ENCODE peak calls at places on chromosomes 5 and 9, in nine cellular contexts. One of them, this sample, is unnamed.

GRCh38 chr9:70131296-70131695 is 87.6 kb downstream of the MAMDC2 start:
- DNase-seq in CD8-positive, alpha-beta T cell: no peak
- DNase-seq in lung: no peak
- DNase-seq in dorsolateral prefrontal cortex: no peak
- DNase-seq in neural progenitor cell: no peak
- DNase-seq in prostate gland: no peak
- DNase-seq in cardiac muscle cell: no peak
- DNase-seq in GM06990: no peak
- DNase-seq in GM23338: no peak
- DNase-seq in this sample: no peak

GRCh38 chr5:138468133-138468965 is 3.1 kb downstream of the EGR1 start:
- DNase-seq in CD8-positive, alpha-beta T cell: no peak
- DNase-seq in lung: no peak
- DNase-seq in dorsolateral prefrontal cortex: no peak
- DNase-seq in neural progenitor cell: no peak
- DNase-seq in prostate gland: no peak
- DNase-seq in cardiac muscle cell: no peak
- DNase-seq in GM06990: no peak
- DNase-seq in GM23338: no peak
- DNase-seq in this sample: no peak

GRCh38 chr9:83967083-83967482 is 12.9 kb downstream of the HNRNPK start:
- DNase-seq in CD8-positive, alpha-beta T cell: no peak
- DNase-seq in lung: no peak
- DNase-seq in dorsolateral prefrontal cortex: no peak
- DNase-seq in neural progenitor cell: no peak
- DNase-seq in prostate gland: no peak
- DNase-seq in cardiac muscle cell: no peak
- DNase-seq in GM06990: no peak
- DNase-seq in GM23338: no peak
- DNase-seq in this sample: no peak

GRCh38 chr5:95327211-95327610 is 42.3 kb upstream of the MCTP1 start:
- DNase-seq in CD8-positive, alpha-beta T cell: no peak
- DNase-seq in lung: no peak
- DNase-seq in dorsolateral prefrontal cortex: no peak
- DNase-seq in neural progenitor cell: no peak
- DNase-seq in prostate gland: no peak
- DNase-seq in cardiac muscle cell: no peak
- DNase-seq in GM06990: no peak
- DNase-seq in GM23338: no peak
- DNase-seq in this sample: no peak

GRCh38 chr5:39560730-39561129 is 135.9 kb upstream of the DAB2 start:
- DNase-seq in CD8-positive, alpha-beta T cell: no peak
- DNase-seq in lung: no peak
- DNase-seq in dorsolateral prefrontal cortex: no peak
- DNase-seq in neural progenitor cell: no peak
- DNase-seq in prostate gland: no peak
- DNase-seq in cardiac muscle cell: no peak
- DNase-seq in GM06990: no peak
- DNase-seq in GM23338: no peak
- DNase-seq in this sample: no peak

GRCh38 chr9:3912817-3913216 is 387.0 kb upstream of the RFX3 start:
- DNase-seq in CD8-positive, alpha-beta T cell: no peak
- DNase-seq in lung: no peak
- DNase-seq in dorsolateral prefrontal cortex: no peak
- DNase-seq in neural progenitor cell: peak
- DNase-seq in prostate gland: no peak
- DNase-seq in cardiac muscle cell: no peak
- DNase-seq in GM06990: no peak
- DNase-seq in GM23338: no peak
- DNase-seq in this sample: no peak

GRCh38 chr9:89410709-89411111 is 87.2 kb downstream of the SEMA4D start:
- DNase-seq in CD8-positive, alpha-beta T cell: no peak
- DNase-seq in lung: no peak
- DNase-seq in dorsolateral prefrontal cortex: no peak
- DNase-seq in neural progenitor cell: no peak
- DNase-seq in prostate gland: no peak
- DNase-seq in cardiac muscle cell: no peak
- DNase-seq in GM06990: peak
- DNase-seq in GM23338: peak
- DNase-seq in this sample: peak

GRCh38 chr9:127395491-127396252 is 1.3 kb upstream of the SLC2A8 start:
- DNase-seq in CD8-positive, alpha-beta T cell: no peak
- DNase-seq in lung: no peak
- DNase-seq in dorsolateral prefrontal cortex: no peak
- DNase-seq in neural progenitor cell: no peak
- DNase-seq in prostate gland: no peak
- DNase-seq in cardiac muscle cell: no peak
- DNase-seq in GM06990: no peak
- DNase-seq in GM23338: no peak
- DNase-seq in this sample: peak

GRCh38 chr9:95764920-95765319 is 110.6 kb upstream of the ERCC6L2 start:
- DNase-seq in CD8-positive, alpha-beta T cell: no peak
- DNase-seq in lung: no peak
- DNase-seq in dorsolateral prefrontal cortex: no peak
- DNase-seq in neural progenitor cell: no peak
- DNase-seq in prostate gland: peak
- DNase-seq in cardiac muscle cell: no peak
- DNase-seq in GM06990: no peak
- DNase-seq in GM23338: no peak
- DNase-seq in this sample: peak

GRCh38 chr9:116219686-116220085 is 66.1 kb downstream of the PAPPA start:
- DNase-seq in CD8-positive, alpha-beta T cell: no peak
- DNase-seq in lung: no peak
- DNase-seq in dorsolateral prefrontal cortex: no peak
- DNase-seq in neural progenitor cell: no peak
- DNase-seq in prostate gland: no peak
- DNase-seq in cardiac muscle cell: peak
- DNase-seq in GM06990: no peak
- DNase-seq in GM23338: peak
- DNase-seq in this sample: no peak

GRCh38 chr9:131677051-131677444 is 62.8 kb downstream of the RAPGEF1 start:
- DNase-seq in CD8-positive, alpha-beta T cell: no peak
- DNase-seq in lung: no peak
- DNase-seq in dorsolateral prefrontal cortex: no peak
- DNase-seq in neural progenitor cell: no peak
- DNase-seq in prostate gland: no peak
- DNase-seq in cardiac muscle cell: no peak
- DNase-seq in GM06990: no peak
- DNase-seq in GM23338: no peak
- DNase-seq in this sample: no peak

GRCh38 chr9:121783126-121783522 is 131.7 kb downstream of the DAB2IP start:
- DNase-seq in CD8-positive, alpha-beta T cell: no peak
- DNase-seq in lung: no peak
- DNase-seq in dorsolateral prefrontal cortex: no peak
- DNase-seq in neural progenitor cell: no peak
- DNase-seq in prostate gland: no peak
- DNase-seq in cardiac muscle cell: no peak
- DNase-seq in GM06990: no peak
- DNase-seq in GM23338: no peak
- DNase-seq in this sample: peak

GRCh38 chr9:89375181-89375760 is 57.0 kb downstream of the SECISBP2 start:
- DNase-seq in CD8-positive, alpha-beta T cell: no peak
- DNase-seq in lung: no peak
- DNase-seq in dorsolateral prefrontal cortex: no peak
- DNase-seq in neural progenitor cell: no peak
- DNase-seq in prostate gland: no peak
- DNase-seq in cardiac muscle cell: no peak
- DNase-seq in GM06990: no peak
- DNase-seq in GM23338: no peak
- DNase-seq in this sample: no peak

GRCh38 chr5:69404659-69405330 is 10.1 kb upstream of the MARVELD2 start:
- DNase-seq in CD8-positive, alpha-beta T cell: no peak
- DNase-seq in lung: no peak
- DNase-seq in dorsolateral prefrontal cortex: no peak
- DNase-seq in neural progenitor cell: no peak
- DNase-seq in prostate gland: no peak
- DNase-seq in cardiac muscle cell: no peak
- DNase-seq in GM06990: no peak
- DNase-seq in GM23338: no peak
- DNase-seq in this sample: no peak

GRCh38 chr5:163889369-163889768 is 383.9 kb downstream of the MAT2B start:
- DNase-seq in CD8-positive, alpha-beta T cell: no peak
- DNase-seq in lung: no peak
- DNase-seq in dorsolateral prefrontal cortex: no peak
- DNase-seq in neural progenitor cell: no peak
- DNase-seq in prostate gland: no peak
- DNase-seq in cardiac muscle cell: no peak
- DNase-seq in GM06990: no peak
- DNase-seq in GM23338: no peak
- DNase-seq in this sample: no peak

GRCh38 chr5:58499231-58499630 is 8.0 kb downstream of the GAPT start:
- DNase-seq in CD8-positive, alpha-beta T cell: no peak
- DNase-seq in lung: no peak
- DNase-seq in dorsolateral prefrontal cortex: no peak
- DNase-seq in neural progenitor cell: no peak
- DNase-seq in prostate gland: no peak
- DNase-seq in cardiac muscle cell: no peak
- DNase-seq in GM06990: no peak
- DNase-seq in GM23338: no peak
- DNase-seq in this sample: no peak

GRCh38 chr5:179422840-179423523 is 77.7 kb upstream of the ADAMTS2 start:
- DNase-seq in CD8-positive, alpha-beta T cell: no peak
- DNase-seq in lung: no peak
- DNase-seq in dorsolateral prefrontal cortex: no peak
- DNase-seq in neural progenitor cell: no peak
- DNase-seq in prostate gland: no peak
- DNase-seq in cardiac muscle cell: no peak
- DNase-seq in GM06990: no peak
- DNase-seq in GM23338: no peak
- DNase-seq in this sample: no peak

GRCh38 chr9:136674786-136675349 is 12.2 kb downstream of the EGFL7 start:
- DNase-seq in CD8-positive, alpha-beta T cell: no peak
- DNase-seq in lung: peak
- DNase-seq in dorsolateral prefrontal cortex: no peak
- DNase-seq in neural progenitor cell: no peak
- DNase-seq in prostate gland: no peak
- DNase-seq in cardiac muscle cell: peak
- DNase-seq in GM06990: no peak
- DNase-seq in GM23338: no peak
- DNase-seq in this sample: peak

GRCh38 chr5:141940695-141941271 is 17.1 kb downstream of the DELE1 start:
- DNase-seq in CD8-positive, alpha-beta T cell: no peak
- DNase-seq in lung: no peak
- DNase-seq in dorsolateral prefrontal cortex: no peak
- DNase-seq in neural progenitor cell: no peak
- DNase-seq in prostate gland: no peak
- DNase-seq in cardiac muscle cell: no peak
- DNase-seq in GM06990: no peak
- DNase-seq in GM23338: peak
- DNase-seq in this sample: no peak

GRCh38 chr9:106916491-106917235 is 53.7 kb downstream of the ZNF462 start:
- DNase-seq in CD8-positive, alpha-beta T cell: no peak
- DNase-seq in lung: peak
- DNase-seq in dorsolateral prefrontal cortex: no peak
- DNase-seq in neural progenitor cell: no peak
- DNase-seq in prostate gland: peak
- DNase-seq in cardiac muscle cell: peak
- DNase-seq in GM06990: no peak
- DNase-seq in GM23338: peak
- DNase-seq in this sample: no peak

GRCh38 chr9:113056191-113057106 is at the start of gene ZFP37:
- DNase-seq in CD8-positive, alpha-beta T cell: peak
- DNase-seq in lung: peak
- DNase-seq in dorsolateral prefrontal cortex: peak
- DNase-seq in neural progenitor cell: peak
- DNase-seq in prostate gland: peak
- DNase-seq in cardiac muscle cell: peak
- DNase-seq in GM06990: peak
- DNase-seq in GM23338: peak
- DNase-seq in this sample: peak

GRCh38 chr9:113057193-113057592 is 669 bp upstream of the ZFP37 start:
- DNase-seq in CD8-positive, alpha-beta T cell: no peak
- DNase-seq in lung: no peak
- DNase-seq in dorsolateral prefrontal cortex: no peak
- DNase-seq in neural progenitor cell: no peak
- DNase-seq in prostate gland: no peak
- DNase-seq in cardiac muscle cell: peak
- DNase-seq in GM06990: no peak
- DNase-seq in GM23338: no peak
- DNase-seq in this sample: no peak
- H3K4me3 ChIP-seq in CD8-positive, alpha-beta T cell: peak
- H3K4me3 ChIP-seq in lung: no peak
- H3K4me3 ChIP-seq in dorsolateral prefrontal cortex: peak
- H3K4me3 ChIP-seq in neural progenitor cell: peak
- H3K4me3 ChIP-seq in prostate gland: peak
- H3K4me3 ChIP-seq in cardiac muscle cell: peak
- H3K4me3 ChIP-seq in GM06990: peak
- H3K4me3 ChIP-seq in GM23338: peak
- H3K4me3 ChIP-seq in this sample: peak

GRCh38 chr5:167587768-167588167 is 703.7 kb upstream of the WWC1 start:
- DNase-seq in CD8-positive, alpha-beta T cell: no peak
- DNase-seq in lung: no peak
- DNase-seq in dorsolateral prefrontal cortex: no peak
- DNase-seq in neural progenitor cell: peak
- DNase-seq in prostate gland: no peak
- DNase-seq in cardiac muscle cell: peak
- DNase-seq in GM06990: no peak
- DNase-seq in GM23338: peak
- DNase-seq in this sample: peak
- TF ChIP-seq CTCF in CD8-positive, alpha-beta T cell: no peak
- TF ChIP-seq CTCF in lung: no peak
- TF ChIP-seq CTCF in dorsolateral prefrontal cortex: no peak
- TF ChIP-seq CTCF in neural progenitor cell: peak
- TF ChIP-seq CTCF in prostate gland: no peak
- TF ChIP-seq CTCF in cardiac muscle cell: peak
- TF ChIP-seq CTCF in GM06990: no peak
- TF ChIP-seq CTCF in GM23338: peak
- TF ChIP-seq CTCF in this sample: peak

GRCh38 chr9:21831841-21832509 is 29.5 kb downstream of the MTAP start:
- DNase-seq in CD8-positive, alpha-beta T cell: no peak
- DNase-seq in lung: no peak
- DNase-seq in dorsolateral prefrontal cortex: no peak
- DNase-seq in neural progenitor cell: no peak
- DNase-seq in prostate gland: no peak
- DNase-seq in cardiac muscle cell: no peak
- DNase-seq in GM06990: peak
- DNase-seq in GM23338: no peak
- DNase-seq in this sample: no peak
- H3K4me3 ChIP-seq in CD8-positive, alpha-beta T cell: no peak
- H3K4me3 ChIP-seq in lung: no peak
- H3K4me3 ChIP-seq in dorsolateral prefrontal cortex: no peak
- H3K4me3 ChIP-seq in neural progenitor cell: no peak
- H3K4me3 ChIP-seq in prostate gland: no peak
- H3K4me3 ChIP-seq in cardiac muscle cell: no peak
- H3K4me3 ChIP-seq in GM06990: no peak
- H3K4me3 ChIP-seq in GM23338: no peak
- H3K4me3 ChIP-seq in this sample: no peak

DNA sequence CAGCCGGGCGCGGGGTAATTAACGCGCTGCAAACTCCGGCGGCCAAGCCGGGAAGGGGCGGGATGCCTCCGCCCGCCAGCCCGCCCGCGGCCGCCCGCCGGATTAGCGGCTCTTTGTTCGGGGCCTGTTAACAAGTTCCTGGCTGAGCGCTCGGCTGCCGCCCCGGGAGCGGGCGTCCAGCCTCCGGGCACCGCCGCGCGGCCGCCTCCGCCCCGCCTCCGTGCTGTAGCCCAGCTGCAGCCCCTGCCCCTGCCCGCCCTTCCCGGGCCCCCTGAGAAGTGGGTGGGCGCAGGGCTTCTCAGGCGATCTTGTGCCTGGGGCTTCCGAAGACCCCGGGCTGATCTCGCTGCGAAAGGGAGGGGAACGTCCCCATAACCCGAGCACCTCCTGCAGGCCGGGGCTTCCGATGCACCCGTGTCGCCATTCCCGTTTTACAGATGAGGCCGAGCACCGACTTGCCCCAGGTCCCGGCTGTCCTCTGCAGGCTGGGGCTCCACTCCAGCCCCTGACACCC is 7.6 kb downstream of the UNC5A start:
- DNase-seq in CD8-positive, alpha-beta T cell: no peak
- DNase-seq in lung: no peak
- DNase-seq in dorsolateral prefrontal cortex: no peak
- DNase-seq in neural progenitor cell: peak
- DNase-seq in prostate gland: no peak
- DNase-seq in cardiac muscle cell: peak
- DNase-seq in GM06990: no peak
- DNase-seq in GM23338: peak
- DNase-seq in this sample: peak
- TF ChIP-seq CTCF in CD8-positive, alpha-beta T cell: no peak
- TF ChIP-seq CTCF in lung: no peak
- TF ChIP-seq CTCF in dorsolateral prefrontal cortex: no peak
- TF ChIP-seq CTCF in neural progenitor cell: peak
- TF ChIP-seq CTCF in prostate gland: no peak
- TF ChIP-seq CTCF in cardiac muscle cell: peak
- TF ChIP-seq CTCF in GM06990: peak
- TF ChIP-seq CTCF in GM23338: peak
- TF ChIP-seq CTCF in this sample: peak

This sample was measured in WERI-Rb-1.